ENCODE peak calls at places on chromosome 5, in six cellular contexts. Q is kidney, Z is dorsolateral prefrontal cortex, B is spleen, J is progenitor cell of endocrine pancreas, U is body of pancreas. F is an unnamed sample.
A peak's percentile ranks its signal among the peaks of the same experiment; 100 is the strongest.

GRCh38 chr5:17037751-17038150 is 101.7 kb upstream of the MYO10 start:
- DNase-seq in J (no peak), U (no peak), B (no peak), Z (no peak), Q (no peak), F (no peak)

GRCh38 chr5:56384186-56384585 is 151.1 kb upstream of the ANKRD55 start:
- DNase-seq in B (no peak), Q (no peak), Z (no peak), J (no peak), U (no peak), F (no peak)

GRCh38 chr5:67997148-67997547 is 218.4 kb upstream of the PIK3R1 start:
- DNase-seq in U (no peak), J (no peak), B (no peak), Q (no peak), Z (no peak), F (no peak)

GRCh38 chr5:109859537-109859936 is 169.8 kb downstream of the MAN2A1 start:
- DNase-seq in Q (no peak), U (no peak), J (no peak), Z (no peak), B (no peak), F (no peak)

GRCh38 chr5:139968547-139969261 is 74.4 kb downstream of the NRG2 start:
- DNase-seq in Q (peak; percentile 94), Z (peak; percentile 89), U (peak; percentile 96), B (peak; percentile 95), J (peak; percentile 94), F (peak; percentile 94)

GRCh38 chr5:1048861-1049838 is 40.5 kb downstream of the NKD2 start:
- DNase-seq in Z (no peak), B (no peak), U (no peak), J (no peak), Q (peak; percentile 75), F (no peak)

GRCh38 chr5:107337281-107337680 is 333.5 kb downstream of the EFNA5 start:
- DNase-seq in J (no peak), Z (no peak), Q (no peak), U (no peak), B (no peak), F (no peak)

GRCh38 chr5:113117543-113118110 is 141.0 kb downstream of the DCP2 start:
- DNase-seq in J (no peak), B (no peak), Z (no peak), U (no peak), Q (no peak), F (no peak)

GRCh38 chr5:126848253-126848652 is 71.3 kb downstream of the LMNB1 start:
- DNase-seq in B (no peak), U (no peak), Z (no peak), J (no peak), Q (peak; percentile 39), F (no peak)

GRCh38 chr5:117084052-117084451 is 509.4 kb upstream of the SEMA6A start:
- DNase-seq in U (no peak), B (no peak), J (no peak), Q (no peak), Z (no peak), F (no peak)

GRCh38 chr5:45639038-45639437 is 57.1 kb downstream of the HCN1 start:
- DNase-seq in Z (no peak), Q (no peak), U (no peak), B (no peak), J (no peak), F (no peak)

DNA sequence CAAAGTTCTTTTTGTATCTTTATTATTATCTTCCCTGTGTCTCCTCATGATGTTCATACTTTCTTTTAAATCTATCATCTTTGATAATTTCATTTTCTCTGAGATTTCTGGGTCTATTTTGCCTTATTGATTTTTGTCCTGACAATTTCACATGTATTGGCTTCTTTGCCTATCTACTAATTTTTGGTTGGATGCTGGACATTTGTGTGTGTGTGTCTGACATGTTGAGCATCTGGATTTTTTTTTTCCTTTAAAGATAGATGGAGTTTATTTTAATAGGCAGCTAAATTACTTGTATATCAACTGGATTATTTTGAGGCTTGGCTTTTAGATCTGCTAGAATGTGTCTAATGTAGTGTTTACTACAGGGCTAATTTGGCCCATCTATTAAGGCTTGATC is 178.0 kb upstream of the MOCS2 start:
- DNase-seq in B (no peak), Z (no peak), Q (no peak), U (no peak), J (no peak), F (no peak)
- TF ChIP-seq CTCF in B (no peak), Z (no peak), Q (no peak), U (no peak), J (no peak), F (no peak)

DNA sequence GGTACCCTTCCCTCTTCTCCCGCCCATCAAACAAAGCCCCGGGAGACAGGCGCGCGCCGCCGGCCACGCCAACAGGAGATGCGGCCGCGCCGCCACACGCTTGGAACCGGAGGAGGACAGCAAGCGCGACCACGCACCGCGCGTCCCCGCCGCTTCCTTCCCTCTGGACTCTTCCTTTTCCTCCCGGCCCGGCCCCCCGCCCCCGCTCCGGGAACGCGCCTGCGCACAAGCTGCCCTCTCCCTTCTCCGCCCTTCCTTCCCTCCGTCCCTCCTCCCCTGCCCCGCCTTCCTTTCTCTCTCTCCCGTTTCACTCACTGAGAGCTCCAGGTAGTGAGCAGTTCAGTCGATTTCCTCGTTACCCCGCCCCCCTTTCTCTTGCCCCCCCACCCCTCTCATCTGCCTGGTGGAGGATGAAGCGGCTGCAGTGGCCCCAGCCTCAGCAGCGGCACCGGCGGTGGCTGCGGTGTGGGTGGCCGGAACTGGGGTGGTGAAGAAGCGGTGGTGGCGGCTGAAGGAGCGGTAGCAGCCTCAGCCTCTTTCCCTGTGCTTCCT is at the start of gene RASA1:
- DNase-seq in Z (peak; percentile 94), U (peak; percentile 93), B (peak; percentile 97), Q (peak; percentile 98), J (peak; percentile 98), F (peak; percentile 97)
- TF ChIP-seq CTCF in Z (peak; percentile 19), U (no peak), B (no peak), Q (no peak), J (no peak), F (no peak)

GRCh38 chr5:87844449-87844848 is 424.2 kb downstream of the TMEM161B start:
- DNase-seq in Q (no peak), U (no peak), J (no peak), Z (no peak), B (no peak), F (no peak)
- TF ChIP-seq CTCF in Q (no peak), U (no peak), J (no peak), Z (peak; percentile 27), B (no peak), F (no peak)

GRCh38 chr5:80798166-80798565 is 143.4 kb upstream of the DHFR start:
- DNase-seq in U (no peak), Q (no peak), Z (no peak), J (no peak), B (no peak), F (no peak)
- TF ChIP-seq CTCF in U (no peak), Q (no peak), Z (no peak), J (no peak), B (no peak), F (no peak)

GRCh38 chr5:72356361-72356760 is 36.2 kb downstream of the PTCD2 start:
- DNase-seq in U (no peak), Q (no peak), Z (no peak), B (no peak), J (no peak), F (no peak)

GRCh38 chr5:72358925-72359324 is 38.8 kb downstream of the PTCD2 start:
- DNase-seq in U (no peak), Z (no peak), J (no peak), B (no peak), Q (no peak), F (no peak)

GRCh38 chr5:72353046-72353445 is 32.9 kb downstream of the PTCD2 start:
- DNase-seq in U (no peak), Q (no peak), B (no peak), J (no peak), Z (no peak), F (no peak)

DNA sequence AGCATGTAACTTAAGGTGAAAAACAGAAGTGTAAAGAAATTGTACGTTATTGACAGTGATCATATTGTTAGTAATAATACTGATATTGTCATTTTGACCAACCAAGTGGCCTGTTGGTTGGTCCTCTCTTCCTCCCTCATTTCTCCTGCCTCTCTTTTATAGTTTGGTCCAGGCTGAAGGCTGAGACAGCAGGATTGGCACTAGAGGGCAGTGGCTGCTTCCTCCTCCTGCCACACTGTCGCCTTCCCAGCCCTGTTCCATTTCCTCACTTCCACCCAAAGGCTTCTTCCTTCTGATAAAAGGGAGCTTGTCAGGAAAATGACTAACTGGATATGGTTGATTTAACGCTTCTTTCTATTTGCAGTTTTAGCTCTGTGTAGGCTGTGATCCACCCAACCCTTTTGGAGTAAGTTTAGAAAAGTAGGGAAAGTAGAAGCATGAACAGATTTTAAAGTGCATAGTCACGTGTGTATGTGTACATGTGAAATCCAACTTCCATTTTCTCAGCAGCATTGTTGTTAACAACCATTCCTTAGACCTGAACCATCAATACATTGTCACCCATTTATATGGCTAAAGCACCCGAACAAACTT is 35.6 kb downstream of the PTCD2 start:
- DNase-seq in Q (no peak), Z (peak; percentile 40), B (no peak), U (peak; percentile 14), J (no peak), F (no peak)
- TF ChIP-seq CTCF in Q (no peak), Z (peak; percentile 53), B (no peak), U (no peak), J (peak; percentile 40), F (peak; percentile 66)

GRCh38 chr5:78361226-78361993 is 993 bp downstream of the SCAMP1 start:
- DNase-seq in Q (peak; percentile 63), B (no peak), Z (no peak), J (no peak), U (peak; percentile 75), F (no peak)

GRCh38 chr5:78362220-78362619 is 1.8 kb downstream of the SCAMP1 start:
- DNase-seq in B (no peak), Z (no peak), J (no peak), Q (no peak), U (no peak), F (no peak)

GRCh38 chr5:78360674-78361225 is 333 bp downstream of the SCAMP1 start:
- DNase-seq in Q (peak; percentile 90), Z (peak; percentile 42), U (peak; percentile 70), J (peak; percentile 44), B (peak; percentile 95), F (peak; percentile 73)

GRCh38 chr5:78364005-78364404 is 3.6 kb downstream of the SCAMP1 start:
- DNase-seq in Q (no peak), U (no peak), Z (no peak), J (no peak), B (no peak), F (no peak)

GRCh38 chr5:78359831-78360673 is at the start of gene SCAMP1:
- DNase-seq in Z (peak; percentile 90), J (peak; percentile 91), Q (peak; percentile 96), U (peak; percentile 93), B (peak; percentile 99), F (peak; percentile 96)
- TF ChIP-seq CTCF in Z (peak; percentile 50), J (peak; percentile 48), Q (peak; percentile 8), U (no peak), B (no peak), F (peak; percentile 53)

GRCh38 chr5:80411589-80412219 is 3.8 kb downstream of the ZFYVE16 start:
- DNase-seq in B (no peak), Z (no peak), J (no peak), Q (no peak), U (no peak), F (no peak)

GRCh38 chr5:80407735-80408474 is at the start of gene ZFYVE16:
- DNase-seq in U (peak; percentile 99), Z (peak; percentile 97), J (peak; percentile 96), Q (peak; percentile 99), B (peak; percentile 99), F (peak; percentile 99)

GRCh38 chr5:80406980-80407734 is 707 bp upstream of the ZFYVE16 start:
- DNase-seq in Q (no peak), U (peak; percentile 34), Z (no peak), J (no peak), B (peak; percentile 79), F (no peak)

GRCh38 chr5:80408976-80409926 is 1.4 kb downstream of the ZFYVE16 start:
- DNase-seq in B (no peak), U (no peak), Q (no peak), J (no peak), Z (no peak), F (no peak)

GRCh38 chr5:80408475-80408875 is 611 bp downstream of the ZFYVE16 start:
- DNase-seq in Q (no peak), Z (peak; percentile 67), B (no peak), U (peak; percentile 70), J (peak; percentile 65), F (no peak)
- TF ChIP-seq CTCF in Q (peak; percentile 7), Z (no peak), B (no peak), U (peak; percentile 30), J (no peak), F (no peak)

F was measured in type B pancreatic cell.